ENCODE peak calls at places on chromosomes 3 and 15, in ten cellular contexts. Y is HFFc6, M is neural crest cell, E is PC-3, N is upper lobe of right lung, H is psoas muscle, A is progenitor cell of endocrine pancreas, Z is endothelial cell, V is stomach, O is coronary artery. P is an unnamed sample.
A peak's percentile ranks its signal among the peaks of the same experiment; 100 is the strongest.

GRCh38 chr15:101046826-101047225 is 127.7 kb downstream of the LRRK1 start:
- DNase-seq in H (no peak), Y (no peak), V (no peak), E (no peak), N (no peak), A (peak; percentile 3), O (no peak), M (no peak), Z (no peak), P (no peak)

GRCh38 chr15:41151451-41152005 is 35.4 kb upstream of the INO80 start:
- DNase-seq in V (no peak), H (no peak), Z (no peak), A (no peak), N (no peak), Y (no peak), M (no peak), O (no peak), E (no peak), P (no peak)

GRCh38 chr3:118228151-118228550 is 806.5 kb downstream of the IGSF11 start:
- DNase-seq in H (no peak), Y (no peak), N (no peak), O (no peak), Z (no peak), E (peak; percentile 18), M (no peak), V (no peak), A (no peak), P (no peak)

GRCh38 chr3:85881833-85882393 is 923.1 kb downstream of the CADM2 start:
- DNase-seq in E (no peak), V (no peak), N (no peak), M (no peak), H (no peak), Z (no peak), Y (no peak), O (no peak), A (no peak), P (no peak)

GRCh38 chr3:61378321-61378720 is 127.1 kb upstream of the FHIT start:
- DNase-seq in A (no peak), N (no peak), H (no peak), O (no peak), Y (no peak), V (no peak), Z (no peak), E (no peak), M (no peak), P (no peak)

GRCh38 chr3:39142067-39142466 is 11.3 kb downstream of the CSRNP1 start:
- DNase-seq in E (no peak), H (no peak), V (peak; percentile 51), Y (no peak), N (no peak), Z (no peak), A (no peak), M (no peak), O (peak; percentile 61), P (no peak)

GRCh38 chr3:113174806-113175490 is 36.4 kb upstream of the BOC start:
- DNase-seq in V (no peak), O (no peak), M (no peak), N (no peak), A (no peak), Z (no peak), E (no peak), Y (no peak), H (no peak), P (no peak)

GRCh38 chr3:147419062-147419701 is 10.0 kb downstream of the ZIC1 start:
- DNase-seq in H (peak; percentile 84), V (no peak), N (no peak), Y (no peak), Z (peak; percentile 77), E (no peak), O (no peak), M (peak; percentile 79), A (no peak), P (no peak)

GRCh38 chr15:24956131-24956838 is 1.5 kb downstream of the SNRPN start:
- DNase-seq in N (peak; percentile 87), V (peak; percentile 74), H (peak; percentile 72), A (peak; percentile 53), Z (peak; percentile 67), M (peak; percentile 59), Y (peak; percentile 32), E (peak; percentile 52), O (peak; percentile 80), P (peak; percentile 55)

GRCh38 chr3:151426337-151426648 is 34.6 kb downstream of the IGSF10 start:
- DNase-seq in E (no peak), Z (no peak), M (no peak), H (no peak), Y (no peak), N (no peak), O (no peak), V (no peak), A (no peak), P (no peak)

GRCh38 chr3:133820889-133821675 is 15.5 kb downstream of the SRPRB start:
- DNase-seq in M (no peak), A (no peak), O (no peak), Z (no peak), E (no peak), N (no peak), Y (no peak), V (no peak), H (no peak), P (no peak)

GRCh38 chr15:71048913-71049675 is 66.2 kb upstream of the THSD4 start:
- DNase-seq in N (no peak), Z (no peak), H (no peak), O (no peak), Y (peak; percentile 91), E (peak; percentile 86), M (no peak), A (no peak), V (no peak), P (no peak)

GRCh38 chr3:13600950-13601691 is 52.2 kb downstream of the FBLN2 start:
- DNase-seq in Y (peak; percentile 52), Z (no peak), A (no peak), M (no peak), O (no peak), H (no peak), N (no peak), V (no peak), E (peak; percentile 98), P (no peak)

GRCh38 chr3:179181021-179181472 is 32.9 kb downstream of the PIK3CA start:
- DNase-seq in O (no peak), M (no peak), Y (peak; percentile 17), H (no peak), Z (no peak), E (peak; percentile 19), A (no peak), N (no peak), V (no peak), P (no peak)

GRCh38 chr3:38542401-38543298 is 46.5 kb downstream of the EXOG start:
- DNase-seq in N (no peak), Z (no peak), O (peak; percentile 67), Y (no peak), A (no peak), E (peak; percentile 36), V (no peak), M (no peak), H (peak; percentile 74), P (no peak)

GRCh38 chr3:16171009-16171408 is 3.5 kb upstream of the GALNT15 start:
- DNase-seq in O (peak; percentile 43), Z (no peak), V (no peak), A (no peak), H (no peak), M (no peak), N (no peak), Y (no peak), E (no peak), P (no peak)

GRCh38 chr15:34993413-34993812 is 5.3 kb upstream of the ZNF770 start:
- DNase-seq in Z (no peak), O (no peak), Y (no peak), H (no peak), N (no peak), V (no peak), M (no peak), E (peak; percentile 77), A (no peak), P (no peak)

GRCh38 chr3:43838877-43839276 is 148.1 kb downstream of the ABHD5 start:
- DNase-seq in A (no peak), Y (no peak), E (peak; percentile 41), H (no peak), N (no peak), O (no peak), M (no peak), Z (no peak), V (no peak), P (no peak)
- TF ChIP-seq CTCF in A (peak; percentile 40), Y (peak; percentile 30), E (peak; percentile 64), H (no peak), N (peak; percentile 5), O (no peak), M (no peak), Z (no peak), V (no peak), P (no peak)

GRCh38 chr3:119808244-119808643 is 26.3 kb downstream of the NR1I2 start:
- DNase-seq in O (no peak), Y (no peak), M (no peak), E (no peak), A (no peak), V (no peak), Z (no peak), N (no peak), H (no peak), P (no peak)

GRCh38 chr3:119812491-119813058 is 30.7 kb downstream of the NR1I2 start:
- DNase-seq in V (no peak), A (no peak), M (no peak), Z (no peak), N (no peak), Y (no peak), E (no peak), H (no peak), O (no peak), P (no peak)

GRCh38 chr3:119808843-119809242 is 26.9 kb downstream of the NR1I2 start:
- DNase-seq in H (no peak), V (no peak), O (no peak), A (no peak), M (no peak), Z (no peak), E (no peak), N (no peak), Y (no peak), P (no peak)

GRCh38 chr3:119809249-119810017 is 27.5 kb downstream of the NR1I2 start:
- DNase-seq in Z (no peak), N (no peak), V (no peak), H (no peak), M (no peak), O (no peak), E (no peak), A (no peak), Y (no peak), P (no peak)

GRCh38 chr3:119810018-119810435 is 28.1 kb downstream of the NR1I2 start:
- DNase-seq in O (no peak), E (no peak), V (peak; percentile 34), Y (no peak), N (peak; percentile 77), M (no peak), Z (no peak), A (no peak), H (peak; percentile 37), P (no peak)
- TF ChIP-seq CTCF in O (no peak), E (peak; percentile 24), V (no peak), Y (peak; percentile 57), N (peak; percentile 21), M (no peak), Z (no peak), A (no peak), H (no peak), P (no peak)

GRCh38 chr3:49132437-49133225 is at the start of gene LAMB2:
- DNase-seq in H (peak; percentile 81), V (peak; percentile 77), E (peak; percentile 82), A (peak; percentile 57), M (peak; percentile 65), N (peak; percentile 80), Z (peak; percentile 71), Y (peak; percentile 84), O (peak; percentile 86), P (peak; percentile 61)
- TF ChIP-seq CTCF in H (no peak), V (no peak), E (no peak), A (no peak), M (peak; percentile 17), N (no peak), Z (no peak), Y (peak; percentile 35), O (no peak), P (no peak)

GRCh38 chr15:60299452-60300047 is 98.2 kb downstream of the ANXA2 start:
- DNase-seq in N (no peak), H (no peak), M (no peak), A (no peak), V (peak; percentile 48), Z (no peak), O (no peak), E (peak; percentile 13), Y (peak; percentile 35), P (no peak)
- TF ChIP-seq CTCF in N (peak; percentile 16), H (no peak), M (peak; percentile 22), A (no peak), V (no peak), Z (no peak), O (no peak), E (no peak), Y (peak; percentile 55), P (no peak)